ENCODE peak calls at places on chromosome 14, in ten cellular contexts. One of them, this sample, is unnamed.

GRCh38 chr14:68208218-68208617 is 388.6 kb downstream of the RAD51B start:
- DNase-seq in PC-3: no peak
- DNase-seq in neural crest cell: no peak
- DNase-seq in GM10248: no peak
- DNase-seq in astrocyte of the spinal cord: peak; percentile 61
- DNase-seq in uterus: no peak
- DNase-seq in glutamatergic neuron: no peak
- DNase-seq in AG10803: peak; percentile 67
- DNase-seq in IMR-90: no peak
- DNase-seq in Panc1: no peak
- DNase-seq in this sample: no peak

GRCh38 chr14:75283162-75283883 is 4.7 kb downstream of the FOS start:
- DNase-seq in astrocyte of the spinal cord: peak; percentile 77
- DNase-seq in AG10803: peak; percentile 72
- DNase-seq in PC-3: no peak
- DNase-seq in neural crest cell: no peak
- DNase-seq in GM10248: no peak
- DNase-seq in Panc1: no peak
- DNase-seq in uterus: no peak
- DNase-seq in glutamatergic neuron: no peak
- DNase-seq in IMR-90: peak; percentile 77
- DNase-seq in this sample: no peak

GRCh38 chr14:59087240-59087639 is 101.2 kb upstream of the DAAM1 start:
- DNase-seq in glutamatergic neuron: no peak
- DNase-seq in GM10248: no peak
- DNase-seq in AG10803: no peak
- DNase-seq in astrocyte of the spinal cord: no peak
- DNase-seq in uterus: no peak
- DNase-seq in neural crest cell: no peak
- DNase-seq in PC-3: no peak
- DNase-seq in IMR-90: no peak
- DNase-seq in Panc1: no peak
- DNase-seq in this sample: no peak

GRCh38 chr14:72301352-72301751 is 369.1 kb downstream of the RGS6 start:
- DNase-seq in uterus: no peak
- DNase-seq in Panc1: no peak
- DNase-seq in IMR-90: no peak
- DNase-seq in astrocyte of the spinal cord: no peak
- DNase-seq in neural crest cell: no peak
- DNase-seq in AG10803: no peak
- DNase-seq in GM10248: no peak
- DNase-seq in PC-3: no peak
- DNase-seq in glutamatergic neuron: no peak
- DNase-seq in this sample: no peak

GRCh38 chr14:103625361-103626095 is 3.5 kb upstream of the KLC1 start:
- DNase-seq in glutamatergic neuron: no peak
- DNase-seq in AG10803: no peak
- DNase-seq in GM10248: no peak
- DNase-seq in neural crest cell: no peak
- DNase-seq in PC-3: no peak
- DNase-seq in IMR-90: no peak
- DNase-seq in Panc1: no peak
- DNase-seq in astrocyte of the spinal cord: no peak
- DNase-seq in uterus: no peak
- DNase-seq in this sample: no peak

GRCh38 chr14:76910371-76910890 is 84.2 kb downstream of the LRRC74A start:
- DNase-seq in uterus: no peak
- DNase-seq in GM10248: no peak
- DNase-seq in PC-3: no peak
- DNase-seq in Panc1: no peak
- DNase-seq in neural crest cell: no peak
- DNase-seq in IMR-90: no peak
- DNase-seq in AG10803: no peak
- DNase-seq in astrocyte of the spinal cord: no peak
- DNase-seq in glutamatergic neuron: no peak
- DNase-seq in this sample: no peak

GRCh38 chr14:44960146-44960545 is 1.6 kb downstream of the KLHL28 start:
- DNase-seq in neural crest cell: no peak
- DNase-seq in PC-3: peak; percentile 6
- DNase-seq in glutamatergic neuron: no peak
- DNase-seq in astrocyte of the spinal cord: peak; percentile 16
- DNase-seq in IMR-90: no peak
- DNase-seq in Panc1: no peak
- DNase-seq in AG10803: peak; percentile 24
- DNase-seq in uterus: no peak
- DNase-seq in GM10248: no peak
- DNase-seq in this sample: no peak

GRCh38 chr14:50978521-50978871 is 34.2 kb upstream of the PYGL start:
- DNase-seq in GM10248: no peak
- DNase-seq in neural crest cell: no peak
- DNase-seq in glutamatergic neuron: no peak
- DNase-seq in PC-3: no peak
- DNase-seq in uterus: no peak
- DNase-seq in IMR-90: no peak
- DNase-seq in Panc1: no peak
- DNase-seq in AG10803: no peak
- DNase-seq in astrocyte of the spinal cord: no peak
- DNase-seq in this sample: no peak

GRCh38 chr14:72917420-72917819 is 8.8 kb upstream of the DCAF4 start:
- DNase-seq in Panc1: no peak
- DNase-seq in astrocyte of the spinal cord: no peak
- DNase-seq in AG10803: no peak
- DNase-seq in PC-3: no peak
- DNase-seq in GM10248: no peak
- DNase-seq in IMR-90: no peak
- DNase-seq in glutamatergic neuron: no peak
- DNase-seq in uterus: no peak
- DNase-seq in neural crest cell: no peak
- DNase-seq in this sample: no peak

GRCh38 chr14:104509673-104510072 is 69.9 kb upstream of the C14orf180 start:
- DNase-seq in glutamatergic neuron: no peak
- DNase-seq in neural crest cell: no peak
- DNase-seq in Panc1: no peak
- DNase-seq in GM10248: no peak
- DNase-seq in AG10803: no peak
- DNase-seq in PC-3: no peak
- DNase-seq in IMR-90: no peak
- DNase-seq in astrocyte of the spinal cord: no peak
- DNase-seq in uterus: no peak
- DNase-seq in this sample: no peak

DNA sequence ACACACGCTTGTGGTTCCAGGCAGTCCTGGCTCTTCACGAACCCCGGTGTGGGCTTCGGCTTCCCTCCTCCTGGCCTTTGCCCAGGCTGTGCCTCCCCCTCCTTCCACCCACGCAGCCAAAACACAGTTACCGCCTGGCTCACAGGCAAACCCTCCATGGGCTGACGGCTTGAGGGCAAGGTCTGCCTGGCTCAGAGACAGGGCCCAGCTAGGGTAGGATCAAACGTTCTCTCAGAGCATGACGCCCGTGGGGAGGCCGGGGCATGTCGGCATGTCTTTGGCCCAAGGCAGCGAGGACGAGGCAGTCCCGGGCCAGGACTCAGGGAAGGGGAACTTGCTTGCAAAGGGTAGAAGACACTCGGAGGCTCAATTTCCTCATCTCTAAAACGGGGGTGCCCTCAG is 2.1 kb downstream of the SLC25A47 start:
- DNase-seq in PC-3: no peak
- DNase-seq in glutamatergic neuron: peak; percentile 18
- DNase-seq in astrocyte of the spinal cord: no peak
- DNase-seq in neural crest cell: no peak
- DNase-seq in IMR-90: no peak
- DNase-seq in GM10248: no peak
- DNase-seq in uterus: no peak
- DNase-seq in Panc1: no peak
- DNase-seq in AG10803: no peak
- DNase-seq in this sample: no peak
- TF ChIP-seq CTCF in PC-3: no peak
- TF ChIP-seq CTCF in glutamatergic neuron: no peak
- TF ChIP-seq CTCF in astrocyte of the spinal cord: no peak
- TF ChIP-seq CTCF in neural crest cell: no peak
- TF ChIP-seq CTCF in IMR-90: no peak
- TF ChIP-seq CTCF in GM10248: no peak
- TF ChIP-seq CTCF in uterus: no peak
- TF ChIP-seq CTCF in Panc1: no peak
- TF ChIP-seq CTCF in AG10803: no peak
- TF ChIP-seq CTCF in this sample: no peak

GRCh38 chr14:97178781-97179180 is 381.6 kb downstream of the VRK1 start:
- DNase-seq in glutamatergic neuron: no peak
- DNase-seq in astrocyte of the spinal cord: no peak
- DNase-seq in Panc1: no peak
- DNase-seq in uterus: no peak
- DNase-seq in AG10803: peak; percentile 55
- DNase-seq in IMR-90: no peak
- DNase-seq in neural crest cell: no peak
- DNase-seq in GM10248: no peak
- DNase-seq in PC-3: peak; percentile 76
- DNase-seq in this sample: no peak

GRCh38 chr14:97179573-97179972 is 382.4 kb downstream of the VRK1 start:
- DNase-seq in glutamatergic neuron: no peak
- DNase-seq in GM10248: no peak
- DNase-seq in IMR-90: no peak
- DNase-seq in Panc1: no peak
- DNase-seq in neural crest cell: no peak
- DNase-seq in PC-3: peak; percentile 23
- DNase-seq in astrocyte of the spinal cord: no peak
- DNase-seq in uterus: no peak
- DNase-seq in AG10803: no peak
- DNase-seq in this sample: no peak

GRCh38 chr14:97177016-97177415 is 379.8 kb downstream of the VRK1 start:
- DNase-seq in AG10803: peak; percentile 9
- DNase-seq in glutamatergic neuron: no peak
- DNase-seq in neural crest cell: no peak
- DNase-seq in GM10248: no peak
- DNase-seq in uterus: no peak
- DNase-seq in Panc1: peak; percentile 20
- DNase-seq in IMR-90: no peak
- DNase-seq in astrocyte of the spinal cord: no peak
- DNase-seq in PC-3: peak; percentile 81
- DNase-seq in this sample: no peak

GRCh38 chr14:97177635-97178034 is 380.5 kb downstream of the VRK1 start:
- DNase-seq in uterus: no peak
- DNase-seq in Panc1: no peak
- DNase-seq in AG10803: no peak
- DNase-seq in GM10248: no peak
- DNase-seq in astrocyte of the spinal cord: peak; percentile 22
- DNase-seq in PC-3: no peak
- DNase-seq in neural crest cell: no peak
- DNase-seq in glutamatergic neuron: no peak
- DNase-seq in IMR-90: no peak
- DNase-seq in this sample: no peak

GRCh38 chr14:97180304-97181200 is 383.4 kb downstream of the VRK1 start:
- DNase-seq in glutamatergic neuron: no peak
- DNase-seq in uterus: no peak
- DNase-seq in astrocyte of the spinal cord: peak; percentile 65
- DNase-seq in AG10803: peak; percentile 79
- DNase-seq in PC-3: peak; percentile 92
- DNase-seq in neural crest cell: no peak
- DNase-seq in GM10248: no peak
- DNase-seq in Panc1: peak; percentile 7
- DNase-seq in IMR-90: no peak
- DNase-seq in this sample: no peak
- TF ChIP-seq CTCF in glutamatergic neuron: no peak
- TF ChIP-seq CTCF in uterus: no peak
- TF ChIP-seq CTCF in astrocyte of the spinal cord: peak; percentile 28
- TF ChIP-seq CTCF in AG10803: peak; percentile 53
- TF ChIP-seq CTCF in PC-3: peak; percentile 70
- TF ChIP-seq CTCF in neural crest cell: no peak
- TF ChIP-seq CTCF in GM10248: no peak
- TF ChIP-seq CTCF in Panc1: no peak
- TF ChIP-seq CTCF in IMR-90: no peak
- TF ChIP-seq CTCF in this sample: no peak

GRCh38 chr14:95143813-95144620 is 13.3 kb downstream of the DICER1 start:
- DNase-seq in neural crest cell: no peak
- DNase-seq in Panc1: no peak
- DNase-seq in astrocyte of the spinal cord: peak; percentile 39
- DNase-seq in glutamatergic neuron: no peak
- DNase-seq in PC-3: no peak
- DNase-seq in IMR-90: peak; percentile 29
- DNase-seq in uterus: no peak
- DNase-seq in AG10803: peak; percentile 24
- DNase-seq in GM10248: peak; percentile 20
- DNase-seq in this sample: no peak

GRCh38 chr14:95141684-95142083 is 15.6 kb downstream of the DICER1 start:
- DNase-seq in glutamatergic neuron: no peak
- DNase-seq in Panc1: no peak
- DNase-seq in neural crest cell: no peak
- DNase-seq in uterus: no peak
- DNase-seq in IMR-90: no peak
- DNase-seq in PC-3: no peak
- DNase-seq in GM10248: no peak
- DNase-seq in AG10803: no peak
- DNase-seq in astrocyte of the spinal cord: no peak
- DNase-seq in this sample: no peak

GRCh38 chr14:95140060-95140858 is 17.1 kb downstream of the DICER1 start:
- DNase-seq in AG10803: peak; percentile 54
- DNase-seq in astrocyte of the spinal cord: no peak
- DNase-seq in GM10248: no peak
- DNase-seq in glutamatergic neuron: no peak
- DNase-seq in Panc1: no peak
- DNase-seq in neural crest cell: no peak
- DNase-seq in PC-3: peak; percentile 18
- DNase-seq in uterus: no peak
- DNase-seq in IMR-90: peak; percentile 58
- DNase-seq in this sample: no peak

GRCh38 chr14:95144849-95145248 is 12.5 kb downstream of the DICER1 start:
- DNase-seq in uterus: no peak
- DNase-seq in PC-3: no peak
- DNase-seq in glutamatergic neuron: no peak
- DNase-seq in GM10248: no peak
- DNase-seq in IMR-90: no peak
- DNase-seq in Panc1: no peak
- DNase-seq in neural crest cell: no peak
- DNase-seq in AG10803: no peak
- DNase-seq in astrocyte of the spinal cord: no peak
- DNase-seq in this sample: no peak

DNA sequence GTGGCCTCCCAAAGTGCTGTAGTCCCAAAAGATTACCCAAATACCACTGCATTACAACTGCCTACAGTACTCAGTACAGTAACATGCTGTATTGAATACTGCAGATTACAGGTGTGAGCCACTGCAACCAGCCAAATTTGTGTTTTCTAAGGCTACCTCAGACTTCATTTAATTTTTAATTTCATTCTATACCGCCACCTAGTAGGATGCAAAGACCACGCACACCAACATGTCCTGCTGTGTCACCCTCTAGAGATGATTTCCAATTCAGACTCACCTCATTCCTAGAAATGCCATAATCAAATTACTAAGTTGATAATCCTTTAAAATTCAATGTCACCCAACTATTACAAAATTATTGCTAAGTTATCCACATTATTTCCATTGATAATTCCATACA is 15.1 kb downstream of the DICER1 start:
- DNase-seq in IMR-90: no peak
- DNase-seq in PC-3: no peak
- DNase-seq in AG10803: no peak
- DNase-seq in uterus: no peak
- DNase-seq in GM10248: no peak
- DNase-seq in astrocyte of the spinal cord: no peak
- DNase-seq in neural crest cell: no peak
- DNase-seq in glutamatergic neuron: no peak
- DNase-seq in Panc1: no peak
- DNase-seq in this sample: no peak
- TF ChIP-seq CTCF in IMR-90: no peak
- TF ChIP-seq CTCF in PC-3: no peak
- TF ChIP-seq CTCF in AG10803: no peak
- TF ChIP-seq CTCF in uterus: no peak
- TF ChIP-seq CTCF in GM10248: no peak
- TF ChIP-seq CTCF in astrocyte of the spinal cord: no peak
- TF ChIP-seq CTCF in neural crest cell: no peak
- TF ChIP-seq CTCF in glutamatergic neuron: no peak
- TF ChIP-seq CTCF in Panc1: peak; percentile 5
- TF ChIP-seq CTCF in this sample: no peak

GRCh38 chr14:89042021-89042420 is 217.6 kb downstream of the TTC8 start:
- DNase-seq in GM10248: no peak
- DNase-seq in Panc1: no peak
- DNase-seq in IMR-90: no peak
- DNase-seq in uterus: no peak
- DNase-seq in astrocyte of the spinal cord: no peak
- DNase-seq in AG10803: no peak
- DNase-seq in glutamatergic neuron: no peak
- DNase-seq in PC-3: no peak
- DNase-seq in neural crest cell: no peak
- DNase-seq in this sample: no peak
- TF ChIP-seq CTCF in GM10248: no peak
- TF ChIP-seq CTCF in Panc1: no peak
- TF ChIP-seq CTCF in IMR-90: no peak
- TF ChIP-seq CTCF in uterus: no peak
- TF ChIP-seq CTCF in astrocyte of the spinal cord: no peak
- TF ChIP-seq CTCF in AG10803: no peak
- TF ChIP-seq CTCF in glutamatergic neuron: no peak
- TF ChIP-seq CTCF in PC-3: no peak
- TF ChIP-seq CTCF in neural crest cell: no peak
- TF ChIP-seq CTCF in this sample: no peak